ENCODE peak calls at places on chromosomes 1 and 21, in nine cellular contexts. C is lower lobe of right lung, G is HL-60, L is spleen, K is IMR-90, T is pancreas, D is transverse colon, S is testis, J is upper lobe of right lung. N is an unnamed sample.

GRCh38 chr1:54153548-54154439 is 994 bp upstream of the CDCP2 start:
- DNase-seq in J (no peak), D (peak; percentile 55), S (peak; percentile 55), L (peak; percentile 47), T (no peak), C (no peak), K (peak; percentile 65), G (peak; percentile 47), N (no peak)

GRCh38 chr1:150362721-150363425 is 1.1 kb upstream of the RPRD2 start:
- DNase-seq in S (peak; percentile 41), G (no peak), T (no peak), K (no peak), D (no peak), L (peak; percentile 80), J (peak; percentile 54), C (no peak), N (no peak)

GRCh38 chr1:213982814-213983588 is 4.8 kb upstream of the PROX1 start:
- DNase-seq in D (no peak), C (no peak), S (no peak), J (no peak), T (peak; percentile 86), L (peak; percentile 86), K (no peak), G (no peak), N (no peak)

GRCh38 chr1:231241751-231242150 is 739 bp downstream of the GNPAT start:
- DNase-seq in L (no peak), C (no peak), D (peak; percentile 43), S (peak; percentile 34), J (no peak), K (no peak), G (peak; percentile 26), T (no peak), N (no peak)

GRCh38 chr1:175319912-175320230 is 127.3 kb upstream of the KIAA0040 start:
- DNase-seq in L (no peak), D (no peak), J (no peak), S (no peak), K (no peak), T (no peak), C (no peak), G (no peak), N (no peak)

GRCh38 chr1:62082456-62083363 is 111.9 kb upstream of the L1TD1 start:
- DNase-seq in S (peak; percentile 62), G (no peak), L (no peak), K (peak; percentile 34), T (no peak), D (peak; percentile 34), C (no peak), J (no peak), N (no peak)

GRCh38 chr1:67650061-67650460 is 34.9 kb upstream of the GADD45A start:
- DNase-seq in S (no peak), J (no peak), T (no peak), K (peak; percentile 61), D (no peak), C (no peak), L (no peak), G (no peak), N (no peak)

GRCh38 chr1:15944308-15945010 is 31.4 kb downstream of the ZBTB17 start:
- DNase-seq in T (no peak), K (no peak), J (no peak), D (no peak), C (no peak), L (no peak), S (no peak), G (no peak), N (peak; percentile 70)

GRCh38 chr1:185957441-185958363 is 223.5 kb downstream of the HMCN1 start:
- DNase-seq in J (no peak), C (no peak), G (no peak), S (no peak), D (no peak), T (no peak), K (no peak), L (no peak), N (no peak)

GRCh38 chr21:31698461-31698860 is 33.5 kb downstream of the SCAF4 start:
- DNase-seq in J (no peak), S (no peak), K (no peak), L (no peak), C (no peak), T (no peak), G (no peak), D (no peak), N (no peak)

GRCh38 chr1:24303600-24303999 is 15.6 kb upstream of the GRHL3 start:
- DNase-seq in S (no peak), J (no peak), L (no peak), G (no peak), K (no peak), T (no peak), D (no peak), C (no peak), N (no peak)

GRCh38 chr1:42328047-42328625 is 6.9 kb downstream of the FOXJ3 start:
- DNase-seq in S (no peak), C (no peak), J (no peak), K (no peak), G (no peak), T (no peak), L (no peak), D (no peak), N (no peak)

GRCh38 chr1:79161077-79161476 is 154.5 kb upstream of the ADGRL4 start:
- DNase-seq in K (peak; percentile 79), C (no peak), G (no peak), J (no peak), T (no peak), L (no peak), S (no peak), D (no peak), N (no peak)

GRCh38 chr1:17624540-17625256 is 85.2 kb downstream of the ARHGEF10L start:
- DNase-seq in S (no peak), K (peak; percentile 39), C (peak; percentile 77), T (no peak), D (no peak), J (peak; percentile 78), G (no peak), L (no peak), N (peak; percentile 91)

GRCh38 chr1:55250399-55251075 is 35.4 kb upstream of the USP24 start:
- DNase-seq in T (no peak), K (no peak), C (no peak), G (no peak), S (no peak), L (no peak), J (no peak), D (no peak), N (no peak)

GRCh38 chr1:61397915-61398314 is 315.6 kb downstream of the NFIA start:
- DNase-seq in C (no peak), D (no peak), T (no peak), G (no peak), S (no peak), J (no peak), L (no peak), K (peak; percentile 50), N (no peak)

GRCh38 chr1:207847116-207847515 is 63.8 kb downstream of the CD34 start:
- DNase-seq in C (no peak), S (no peak), J (no peak), G (no peak), T (no peak), K (no peak), L (no peak), D (no peak), N (peak; percentile 40)

GRCh38 chr1:160293020-160293968 is 8.4 kb upstream of the PEX19 start:
- DNase-seq in J (no peak), S (no peak), G (no peak), C (no peak), D (no peak), K (no peak), T (no peak), L (no peak), N (no peak)

GRCh38 chr21:36430841-36431240 is 45.6 kb downstream of the CHAF1B start:
- DNase-seq in D (no peak), G (no peak), K (no peak), J (no peak), C (no peak), T (no peak), S (no peak), L (no peak), N (no peak)

GRCh38 chr1:2392071-2392442 is 416 bp downstream of the RER1 start:
- DNase-seq in S (no peak), K (no peak), G (no peak), D (no peak), J (no peak), T (no peak), L (no peak), C (no peak), N (no peak)
- H3K27ac ChIP-seq in S (peak overlapping the region; percentile 69), K (peak overlapping the region; percentile 84), G (peak overlapping the region; percentile 49), D (peak overlapping the region; percentile 90), J (peak overlapping the region; percentile 82), T (peak overlapping the region; percentile 70), L (peak overlapping the region; percentile 95), C (peak overlapping the region; percentile 87), N (peak overlapping the region; percentile 84)

GRCh38 chr21:44511938-44512275 is 28.1 kb downstream of the KRTAP10-1 start:
- DNase-seq in G (no peak), S (no peak), K (no peak), L (no peak), D (no peak), T (peak; percentile 49), C (peak; percentile 37), J (no peak), N (no peak)

GRCh38 chr21:44509539-44509938 is 30.5 kb downstream of the KRTAP10-1 start:
- DNase-seq in K (no peak), L (no peak), T (peak; percentile 85), G (peak; percentile 25), J (peak; percentile 92), S (peak; percentile 31), C (peak; percentile 88), D (peak; percentile 74), N (no peak)

GRCh38 chr21:44510109-44510507 is 29.9 kb downstream of the KRTAP10-1 start:
- DNase-seq in G (no peak), J (no peak), K (no peak), D (no peak), L (no peak), S (no peak), C (no peak), T (no peak), N (no peak)

GRCh38 chr21:44511219-44511937 is 28.6 kb downstream of the KRTAP10-1 start:
- DNase-seq in T (peak; percentile 24), J (no peak), C (peak; percentile 39), D (no peak), G (no peak), K (no peak), L (no peak), S (no peak), N (no peak)

GRCh38 chr21:44510508-44511218 is 29.3 kb downstream of the KRTAP10-1 start:
- DNase-seq in G (peak; percentile 29), J (peak; percentile 87), L (peak; percentile 94), D (peak; percentile 75), K (no peak), T (peak; percentile 93), S (peak; percentile 72), C (peak; percentile 79), N (no peak)
- TF ChIP-seq CTCF in G (peak; percentile 44), J (peak; percentile 74), L (peak; percentile 68), D (peak; percentile 84), K (peak; percentile 52), T (peak; percentile 88), S (peak; percentile 88), C (peak; percentile 82), N (peak; percentile 22)

GRCh38 chr1:162003825-162004205 is 19.9 kb downstream of the OLFML2B start:
- DNase-seq in C (no peak), D (no peak), T (no peak), S (no peak), L (no peak), K (peak; percentile 83), J (no peak), G (no peak), N (no peak)
- H3K27ac ChIP-seq in C (peak overlapping the region; percentile 58), D (peak overlapping the region; percentile 49), T (no peak overlapping the region), S (no peak overlapping the region), L (peak overlapping the region; percentile 74), K (no peak overlapping the region), J (no peak overlapping the region), G (peak overlapping the region; percentile 81), N (peak overlapping the region; percentile 70)

GRCh38 chr1:94541175-94542087 is at the start of gene F3:
- DNase-seq in S (peak; percentile 96), G (peak; percentile 67), K (peak; percentile 91), L (peak; percentile 91), J (peak; percentile 97), C (peak; percentile 94), T (peak; percentile 98), D (peak; percentile 95), N (peak; percentile 94)
- TF ChIP-seq CTCF in S (no peak), G (no peak), K (peak; percentile 28), L (no peak), J (peak; percentile 9), C (peak; percentile 10), T (no peak), D (peak; percentile 7), N (no peak)